ENCODE peak calls at places on chromosomes 16 and 17, in eight cellular contexts. S is kidney tubule cell, E is SK-N-SH, J is NCI-H1105, N is iPS-NIHi11, R is GM12892, D is activated B cell treated with CpG ODN at 0.5 μM for 24 hours, Q is aorta. Y is an unnamed sample.

GRCh38 chr17:76841776-76842405 is 26.3 kb upstream of the MGAT5B start:
- DNase-seq in S (no peak), E (peak), J (peak), N (peak), R (no peak), D (no peak), Q (no peak), Y (no peak)

GRCh38 chr16:57948027-57948426 is 22.9 kb downstream of the CNGB1 start:
- DNase-seq in S (no peak), E (no peak), J (no peak), N (no peak), R (no peak), D (no peak), Q (no peak), Y (no peak)

GRCh38 chr16:89107209-89107582 is 13.5 kb downstream of the ACSF3 start:
- DNase-seq in S (no peak), E (no peak), J (no peak), N (no peak), R (no peak), D (no peak), Q (peak), Y (peak)

GRCh38 chr16:27229891-27230470 is 26.7 kb downstream of the KDM8 start:
- DNase-seq in S (no peak), E (no peak), J (no peak), N (no peak), R (no peak), D (no peak), Q (peak), Y (peak)

GRCh38 chr17:56765449-56765848 is 68.3 kb downstream of the C17orf67 start:
- DNase-seq in S (no peak), E (no peak), J (no peak), N (no peak), R (no peak), D (no peak), Q (no peak), Y (no peak)

GRCh38 chr16:23327836-23328235 is 25.7 kb downstream of the SCNN1B start:
- DNase-seq in S (no peak), E (no peak), J (no peak), N (no peak), R (no peak), D (no peak), Q (peak), Y (no peak)

GRCh38 chr16:14309001-14309886 is 238.1 kb downstream of the MRTFB start:
- DNase-seq in S (peak), E (no peak), J (no peak), N (peak), R (no peak), D (no peak), Q (peak), Y (no peak)

GRCh38 chr17:46979023-46979870 is at the start of gene RPRML:
- DNase-seq in S (peak), E (peak), J (peak), N (peak), R (no peak), D (peak), Q (peak), Y (no peak)

GRCh38 chr16:66623755-66624154 is 19.3 kb downstream of the CMTM3 start:
- DNase-seq in S (no peak), E (no peak), J (no peak), N (no peak), R (no peak), D (no peak), Q (no peak), Y (no peak)

GRCh38 chr17:47864791-47865216 is 13.8 kb upstream of the SP6 start:
- DNase-seq in S (peak), E (no peak), J (no peak), N (no peak), R (no peak), D (no peak), Q (no peak), Y (no peak)

GRCh38 chr16:4298761-4299522 is 16.9 kb upstream of the GLIS2 start:
- DNase-seq in S (peak), E (peak), J (no peak), N (peak), R (no peak), D (no peak), Q (peak), Y (peak)

GRCh38 chr17:76122411-76123126 is 18.5 kb downstream of the FOXJ1 start:
- DNase-seq in S (no peak), E (peak), J (no peak), N (no peak), R (peak), D (no peak), Q (no peak), Y (no peak)

GRCh38 chr17:65684631-65685030 is 123.2 kb upstream of the AXIN2 start:
- DNase-seq in S (peak), E (no peak), J (no peak), N (no peak), R (no peak), D (no peak), Q (no peak), Y (no peak)

GRCh38 chr17:28467456-28468025 is 5.9 kb upstream of the SLC13A2 start:
- DNase-seq in S (no peak), E (no peak), J (no peak), N (no peak), R (no peak), D (no peak), Q (no peak), Y (peak)

GRCh38 chr17:74008196-74008595 is 195.3 kb upstream of the RPL38 start:
- DNase-seq in S (peak), E (peak), J (no peak), N (peak), R (no peak), D (no peak), Q (no peak), Y (no peak)

GRCh38 chr17:27247071-27247957 is 46.6 kb upstream of the WSB1 start:
- DNase-seq in S (peak), E (no peak), J (peak), N (no peak), R (no peak), D (no peak), Q (no peak), Y (no peak)

GRCh38 chr16:17273142-17273561 is 197.6 kb downstream of the XYLT1 start:
- DNase-seq in S (peak), E (no peak), J (no peak), N (no peak), R (no peak), D (no peak), Q (no peak), Y (no peak)

GRCh38 chr16:50248845-50249244 is 17.5 kb upstream of the ADCY7 start:
- DNase-seq in S (no peak), E (no peak), J (no peak), N (no peak), R (no peak), D (no peak), Q (peak), Y (no peak)

GRCh38 chr17:77963441-77963840 is 4.9 kb downstream of the TNRC6C start:
- DNase-seq in S (peak), E (peak), J (peak), N (no peak), R (no peak), D (no peak), Q (no peak), Y (no peak)

GRCh38 chr16:87740909-87741424 is 24.8 kb downstream of the KLHDC4 start:
- DNase-seq in S (no peak), E (no peak), J (no peak), N (no peak), R (no peak), D (no peak), Q (no peak), Y (no peak)

GRCh38 chr16:27365142-27366089 is 36.6 kb upstream of the IL21R start:
- DNase-seq in S (peak), E (no peak), J (no peak), N (no peak), R (no peak), D (no peak), Q (no peak), Y (no peak)

GRCh38 chr16:84049403-84050060 is 6.9 kb upstream of the SLC38A8 start:
- DNase-seq in S (no peak), E (no peak), J (no peak), N (no peak), R (no peak), D (no peak), Q (peak), Y (peak)

GRCh38 chr16:1997591-1998359 is 8.0 kb downstream of the SYNGR3 start:
- DNase-seq in S (no peak), E (no peak), J (no peak), N (no peak), R (no peak), D (no peak), Q (no peak), Y (no peak)

GRCh38 chr17:44758414-44759095 is at the start of gene ADAM11:
- DNase-seq in S (no peak), E (peak), J (no peak), N (peak), R (no peak), D (no peak), Q (peak), Y (peak)

GRCh38 chr16:57505169-57505568 is 18.9 kb upstream of the DOK4 start:
- DNase-seq in S (no peak), E (no peak), J (no peak), N (no peak), R (no peak), D (no peak), Q (no peak), Y (no peak)

GRCh38 chr17:77692571-77693161 is 265.8 kb upstream of the TNRC6C start:
- DNase-seq in S (peak), E (no peak), J (no peak), N (no peak), R (no peak), D (no peak), Q (peak), Y (no peak)

GRCh38 chr17:75565066-75565465 is 22.5 kb upstream of the MYO15B start:
- DNase-seq in S (no peak), E (no peak), J (no peak), N (no peak), R (no peak), D (no peak), Q (no peak), Y (peak)

GRCh38 chr17:35879748-35880654 is at the start of gene CCL5:
- DNase-seq in S (peak), E (no peak), J (no peak), N (no peak), R (peak), D (peak), Q (no peak), Y (no peak)

GRCh38 chr16:354971-355441 is 2.5 kb upstream of the AXIN1 start:
- DNase-seq in S (no peak), E (no peak), J (no peak), N (no peak), R (no peak), D (no peak), Q (no peak), Y (no peak)

GRCh38 chr16:62477796-62478195 is 441.6 kb upstream of the CDH8 start:
- DNase-seq in S (no peak), E (no peak), J (no peak), N (no peak), R (no peak), D (no peak), Q (no peak), Y (no peak)

GRCh38 chr17:51461578-51462004 is 201.2 kb downstream of the UTP18 start:
- DNase-seq in S (peak), E (peak), J (peak), N (peak), R (peak), D (no peak), Q (no peak), Y (no peak)

GRCh38 chr16:259814-260253 is 15.9 kb downstream of the RGS11 start:
- DNase-seq in S (no peak), E (no peak), J (no peak), N (no peak), R (no peak), D (no peak), Q (no peak), Y (peak)

GRCh38 chr16:10751291-10751697 is 7.7 kb downstream of the NUBP1 start:
- DNase-seq in S (no peak), E (peak), J (no peak), N (no peak), R (no peak), D (no peak), Q (no peak), Y (no peak)

GRCh38 chr17:66426397-66427033 is 124.1 kb downstream of the PRKCA start:
- DNase-seq in S (peak), E (no peak), J (no peak), N (peak), R (no peak), D (no peak), Q (no peak), Y (no peak)

GRCh38 chr17:63973930-63974593 is 1.3 kb upstream of the SCN4A start:
- DNase-seq in S (peak), E (no peak), J (no peak), N (peak), R (no peak), D (no peak), Q (no peak), Y (no peak)